ENCODE peak calls at places on chromosomes 13 and 19, in seven cellular contexts. S, N, C, Z, U, P and B are unnamed samples.

GRCh38 chr19:47489072-47489914 is 5.3 kb upstream of the KPTN start:
- DNase-seq in U (no peak), N (no peak), Z (no peak), S (no peak), P (no peak), C (no peak), B (no peak)

GRCh38 chr13:51311957-51312520 is 27.5 kb upstream of the SERPINE3 start:
- DNase-seq in U (no peak), N (no peak), Z (no peak), P (no peak), C (no peak), S (no peak), B (no peak)

GRCh38 chr19:1136201-1136600 is 32.4 kb downstream of the GPX4 start:
- DNase-seq in P (no peak), N (no peak), U (no peak), Z (no peak), C (no peak), S (no peak), B (no peak)

GRCh38 chr19:5680083-5680436 is 256 bp downstream of the MICOS13 start:
- DNase-seq in P (no peak), Z (no peak), S (no peak), N (no peak), U (peak; percentile 70), C (peak; percentile 61), B (no peak)

GRCh38 chr13:90954605-90955004 is 392.9 kb upstream of the MIR17HG start:
- DNase-seq in Z (no peak), C (no peak), P (no peak), N (no peak), U (no peak), S (no peak), B (no peak)

GRCh38 chr13:51444922-51445321 is 7.9 kb downstream of the INTS6 start:
- DNase-seq in P (no peak), U (no peak), Z (no peak), S (no peak), C (no peak), N (no peak), B (no peak)

GRCh38 chr19:4215807-4216206 is 13.5 kb upstream of the EBI3 start:
- DNase-seq in U (no peak), P (no peak), N (no peak), Z (no peak), C (no peak), S (no peak), B (no peak)

GRCh38 chr19:10227215-10227971 is 3.7 kb downstream of the S1PR2 start:
- DNase-seq in U (peak; percentile 47), P (peak; percentile 42), C (no peak), Z (no peak), S (no peak), N (no peak), B (no peak)

GRCh38 chr13:23505007-23505406 is 65.2 kb upstream of the TNFRSF19 start:
- DNase-seq in C (no peak), U (peak; percentile 53), N (no peak), Z (no peak), S (no peak), P (no peak), B (no peak)

GRCh38 chr13:94232956-94233355 is 246.5 kb downstream of the DCT start:
- DNase-seq in P (no peak), C (no peak), S (no peak), U (no peak), Z (no peak), N (no peak), B (no peak)

GRCh38 chr13:50197705-50198104 is 182.5 kb downstream of the KCNRG start:
- DNase-seq in S (no peak), Z (no peak), C (no peak), U (no peak), N (no peak), P (no peak), B (no peak)

GRCh38 chr19:588758-589692 is 656 bp upstream of the HCN2 start:
- DNase-seq in P (no peak), N (no peak), C (no peak), Z (no peak), U (no peak), S (no peak), B (no peak)

GRCh38 chr19:38264486-38265212 is at the start of gene SPINT2:
- DNase-seq in N (peak; percentile 53), S (no peak), P (no peak), C (peak; percentile 13), U (no peak), Z (no peak), B (no peak)

GRCh38 chr19:54661846-54662489 is 817 bp upstream of the LILRB4 start:
- DNase-seq in U (no peak), N (no peak), C (no peak), P (no peak), S (no peak), Z (no peak), B (no peak)

GRCh38 chr13:110277357-110277950 is 29.5 kb downstream of the COL4A1 start:
- DNase-seq in Z (no peak), S (no peak), C (no peak), N (no peak), U (no peak), P (peak; percentile 11), B (no peak)

GRCh38 chr19:54114340-54114826 is 1.1 kb downstream of the TFPT start:
- DNase-seq in S (peak; percentile 50), N (peak; percentile 52), Z (no peak), U (peak; percentile 50), P (no peak), C (peak; percentile 58), B (no peak)

GRCh38 chr19:37513397-37513796 is 6.7 kb downstream of the ZNF793 start:
- DNase-seq in C (no peak), P (no peak), Z (no peak), S (no peak), N (no peak), U (no peak), B (no peak)

GRCh38 chr19:31459430-31459829 is 110.2 kb upstream of the TSHZ3 start:
- DNase-seq in U (no peak), N (no peak), C (no peak), P (no peak), Z (no peak), S (no peak), B (no peak)

GRCh38 chr13:65378943-65379519 is 1851.1 kb downstream of the PCDH9 start:
- DNase-seq in S (no peak), P (no peak), U (no peak), N (no peak), Z (no peak), C (no peak), B (no peak)

GRCh38 chr19:54172764-54173699 is at the start of gene TMC4:
- DNase-seq in N (no peak), Z (no peak), U (no peak), S (no peak), C (no peak), P (no peak), B (no peak)

GRCh38 chr19:3220576-3220975 is 3.9 kb upstream of the CELF5 start:
- DNase-seq in C (no peak), U (no peak), S (no peak), Z (no peak), N (no peak), P (no peak), B (no peak)

GRCh38 chr19:34330116-34330515 is 34.9 kb upstream of the GPI start:
- DNase-seq in N (no peak), Z (no peak), S (no peak), U (no peak), C (no peak), P (no peak), B (no peak)

GRCh38 chr19:17486545-17486944 is 16.2 kb downstream of the SLC27A1 start:
- DNase-seq in C (no peak), P (no peak), U (no peak), N (no peak), S (no peak), Z (no peak), B (no peak)

GRCh38 chr19:4456843-4457653 is 546 bp downstream of the UBXN6 start:
- DNase-seq in P (no peak), U (peak; percentile 56), C (peak; percentile 55), S (peak; percentile 18), Z (no peak), N (peak; percentile 50), B (no peak)

GRCh38 chr13:110341445-110342247 is 34.6 kb downstream of the COL4A2 start:
- DNase-seq in N (no peak), Z (no peak), P (no peak), U (peak; percentile 54), C (no peak), S (no peak), B (no peak)

GRCh38 chr19:51407631-51408131 is 9.8 kb downstream of the SIGLEC10 start:
- DNase-seq in Z (no peak), C (peak; percentile 66), U (no peak), N (no peak), S (no peak), P (no peak), B (no peak)

GRCh38 chr13:20412761-20413355 is 112.8 kb downstream of the CRYL1 start:
- DNase-seq in S (no peak), P (no peak), N (no peak), Z (no peak), U (no peak), C (no peak), B (no peak)
- TF ChIP-seq CTCF in S (no peak), P (no peak), N (no peak), Z (no peak), U (no peak), C (no peak), B (no peak)

GRCh38 chr13:42334329-42334706 is 62.4 kb downstream of the AKAP11 start:
- DNase-seq in Z (no peak), U (no peak), C (no peak), S (no peak), P (no peak), N (no peak), B (no peak)

GRCh38 chr13:42329239-42329638 is 57.3 kb downstream of the AKAP11 start:
- DNase-seq in C (no peak), P (no peak), U (no peak), N (no peak), S (no peak), Z (no peak), B (no peak)

GRCh38 chr13:42337808-42338600 is 66.1 kb downstream of the AKAP11 start:
- DNase-seq in Z (no peak), C (no peak), U (no peak), P (no peak), S (no peak), N (no peak), B (no peak)

GRCh38 chr13:42330991-42331390 is 59.0 kb downstream of the AKAP11 start:
- DNase-seq in P (no peak), Z (no peak), S (no peak), U (no peak), N (no peak), C (no peak), B (no peak)

GRCh38 chr13:42333613-42334328 is 61.8 kb downstream of the AKAP11 start:
- DNase-seq in C (no peak), Z (no peak), S (no peak), P (no peak), N (no peak), U (no peak), B (no peak)
- TF ChIP-seq CTCF in C (peak; percentile 16), Z (no peak), S (peak; percentile 32), P (no peak), N (peak; percentile 58), U (peak; percentile 9), B (no peak)

GRCh38 chr19:19064098-19064722 is 416 bp downstream of the SLC25A42 start:
- DNase-seq in S (no peak), P (no peak), C (peak; percentile 28), N (no peak), U (peak; percentile 33), Z (no peak), B (no peak)
- TF ChIP-seq CTCF in S (peak; percentile 44), P (no peak), C (no peak), N (no peak), U (peak; percentile 13), Z (no peak), B (peak; percentile 24)

GRCh38 chr13:33957497-33957905 is 139.6 kb downstream of the RFC3 start:
- DNase-seq in S (no peak), P (no peak), N (no peak), Z (no peak), C (no peak), U (no peak), B (no peak)
- TF ChIP-seq CTCF in S (no peak), P (no peak), N (no peak), Z (no peak), C (no peak), U (no peak), B (no peak)